ENCODE peak calls at places on chromosomes 4 and X, in four cellular contexts. One of them, this sample, is unnamed.

GRCh38 chrX:42748067-42748850 is 29.7 kb downstream of the PPP1R2C start:
- DNase-seq in HepG2: no peak
- DNase-seq in K562: no peak
- DNase-seq in WTC11: no peak
- DNase-seq in this sample: no peak

GRCh38 chr4:186132577-186133277 is 28.2 kb downstream of the FAM149A start:
- DNase-seq in WTC11: peak
- DNase-seq in K562: no peak
- DNase-seq in HepG2: no peak
- DNase-seq in this sample: peak

GRCh38 chr4:28238756-28239155 is 1378.1 kb downstream of the STIM2 start:
- DNase-seq in HepG2: no peak
- DNase-seq in WTC11: no peak
- DNase-seq in K562: no peak
- DNase-seq in this sample: no peak

GRCh38 chr4:76210502-76210901 is 3.1 kb downstream of the SCARB2 start:
- DNase-seq in WTC11: no peak
- DNase-seq in HepG2: no peak
- DNase-seq in K562: no peak
- DNase-seq in this sample: no peak

GRCh38 chr4:125781656-125782055 is 466.9 kb downstream of the FAT4 start:
- DNase-seq in HepG2: no peak
- DNase-seq in K562: no peak
- DNase-seq in WTC11: no peak
- DNase-seq in this sample: no peak

GRCh38 chrX:15909605-15910004 is 55.0 kb upstream of the AP1S2 start:
- DNase-seq in WTC11: no peak
- DNase-seq in K562: no peak
- DNase-seq in HepG2: no peak
- DNase-seq in this sample: no peak

GRCh38 chr4:158255727-158256324 is 45.5 kb downstream of the TMEM144 start:
- DNase-seq in HepG2: peak
- DNase-seq in K562: peak
- DNase-seq in WTC11: no peak
- DNase-seq in this sample: peak

GRCh38 chr4:38567448-38567847 is 96.6 kb upstream of the KLF3 start:
- DNase-seq in K562: no peak
- DNase-seq in HepG2: no peak
- DNase-seq in WTC11: no peak
- DNase-seq in this sample: no peak

GRCh38 chrX:78618987-78619386 is 40.1 kb downstream of the RTL3 start:
- DNase-seq in WTC11: no peak
- DNase-seq in K562: no peak
- DNase-seq in HepG2: no peak
- DNase-seq in this sample: no peak

GRCh38 chrX:69297521-69297920 is 132.3 kb upstream of the PJA1 start:
- DNase-seq in K562: no peak
- DNase-seq in WTC11: no peak
- DNase-seq in HepG2: no peak
- DNase-seq in this sample: no peak

GRCh38 chr4:168514249-168514852 is 17.5 kb downstream of the PALLD start:
- DNase-seq in WTC11: no peak
- DNase-seq in K562: peak
- DNase-seq in HepG2: peak
- DNase-seq in this sample: no peak

GRCh38 chrX:101091817-101092216 is 6.2 kb upstream of the CENPI start:
- DNase-seq in K562: no peak
- DNase-seq in WTC11: no peak
- DNase-seq in HepG2: no peak
- DNase-seq in this sample: no peak

GRCh38 chr4:144304025-144304424 is 163.5 kb upstream of the GYPA start:
- DNase-seq in HepG2: no peak
- DNase-seq in K562: no peak
- DNase-seq in WTC11: no peak
- DNase-seq in this sample: no peak

GRCh38 chrX:44873415-44874270 is 655 bp downstream of the KDM6A start:
- DNase-seq in K562: peak
- DNase-seq in WTC11: peak
- DNase-seq in HepG2: no peak
- DNase-seq in this sample: peak

GRCh38 chr4:3329887-3330286 is 37.1 kb downstream of the RGS12 start:
- DNase-seq in WTC11: no peak
- DNase-seq in K562: no peak
- DNase-seq in HepG2: no peak
- DNase-seq in this sample: no peak

GRCh38 chrX:49910344-49910743 is 12.1 kb upstream of the CLCN5 start:
- DNase-seq in K562: no peak
- DNase-seq in WTC11: no peak
- DNase-seq in HepG2: no peak
- DNase-seq in this sample: no peak

GRCh38 chr4:79288185-79288584 is 37.7 kb downstream of the NAA11 start:
- DNase-seq in WTC11: no peak
- DNase-seq in K562: no peak
- DNase-seq in HepG2: no peak
- DNase-seq in this sample: no peak

GRCh38 chr4:98510757-98511517 is 147.5 kb downstream of the TSPAN5 start:
- DNase-seq in K562: no peak
- DNase-seq in HepG2: no peak
- DNase-seq in WTC11: no peak
- DNase-seq in this sample: no peak

DNA sequence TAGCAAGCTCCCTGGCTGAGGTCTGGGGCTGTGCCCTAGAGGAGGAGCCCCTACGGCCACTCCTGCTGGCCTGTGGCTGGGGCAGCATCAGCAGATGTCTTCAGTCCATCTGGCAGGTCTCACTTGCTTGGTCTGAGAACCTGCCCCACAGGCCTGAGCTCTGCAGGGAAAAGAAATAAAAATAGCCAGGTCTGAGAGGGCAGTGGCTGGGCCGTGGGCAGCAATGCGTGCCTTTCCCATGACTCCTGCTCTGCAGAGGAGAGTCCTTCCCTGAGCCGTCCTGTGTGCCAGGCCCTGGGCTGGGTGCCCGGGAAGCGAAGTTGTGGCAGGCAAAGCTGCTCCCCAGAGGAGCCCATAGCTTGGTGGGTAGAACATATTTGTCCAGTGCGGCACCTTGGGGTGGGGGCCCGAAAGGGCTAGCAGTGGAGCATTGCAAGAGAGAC is 11.3 kb upstream of the KIAA0232 start:
- DNase-seq in WTC11: no peak
- DNase-seq in K562: no peak
- DNase-seq in HepG2: no peak
- DNase-seq in this sample: no peak
- TF ChIP-seq NR3C1 in WTC11: no peak
- TF ChIP-seq NR3C1 in K562: no peak
- TF ChIP-seq NR3C1 in HepG2: no peak
- TF ChIP-seq NR3C1 in this sample: no peak

DNA sequence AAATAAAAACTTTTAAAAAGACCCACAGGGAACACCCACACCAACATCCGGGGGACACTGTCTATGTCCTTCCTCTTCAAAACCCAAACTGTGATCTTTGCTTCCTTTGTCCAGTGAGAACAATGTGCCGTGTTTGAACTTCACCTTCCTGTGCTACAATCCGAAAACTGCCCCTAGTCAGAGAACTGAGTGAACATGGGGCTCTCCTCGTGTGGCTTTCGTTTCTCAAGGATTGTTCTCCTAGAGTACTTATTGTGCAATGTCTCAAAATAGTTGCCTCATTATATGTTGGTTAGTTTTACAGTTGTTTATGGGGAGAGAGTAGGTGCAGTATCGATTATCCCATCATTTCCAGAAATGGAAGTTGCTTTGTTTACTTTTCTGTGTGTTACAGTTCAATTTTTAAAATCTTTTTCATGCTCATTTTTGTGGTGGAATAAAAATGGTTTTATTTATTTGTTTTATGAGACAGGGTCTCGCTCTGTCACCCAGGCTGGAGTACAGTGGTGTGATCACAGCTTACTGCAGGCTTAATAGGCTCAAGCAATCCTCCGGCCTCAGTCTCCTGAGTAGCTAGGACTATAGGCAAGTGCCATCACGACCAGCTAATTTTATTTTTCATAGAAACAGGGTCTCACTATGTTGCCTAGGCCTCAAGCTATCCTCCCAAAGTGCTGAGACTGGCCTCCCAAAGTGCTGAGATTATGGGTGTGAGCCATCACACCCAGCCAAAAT is 29.9 kb downstream of the RBMX start:
- DNase-seq in WTC11: no peak
- DNase-seq in K562: no peak
- DNase-seq in HepG2: no peak
- DNase-seq in this sample: no peak
- TF ChIP-seq USF2 in WTC11: no peak
- TF ChIP-seq USF2 in K562: no peak
- TF ChIP-seq USF2 in HepG2: no peak
- TF ChIP-seq USF2 in this sample: no peak

DNA sequence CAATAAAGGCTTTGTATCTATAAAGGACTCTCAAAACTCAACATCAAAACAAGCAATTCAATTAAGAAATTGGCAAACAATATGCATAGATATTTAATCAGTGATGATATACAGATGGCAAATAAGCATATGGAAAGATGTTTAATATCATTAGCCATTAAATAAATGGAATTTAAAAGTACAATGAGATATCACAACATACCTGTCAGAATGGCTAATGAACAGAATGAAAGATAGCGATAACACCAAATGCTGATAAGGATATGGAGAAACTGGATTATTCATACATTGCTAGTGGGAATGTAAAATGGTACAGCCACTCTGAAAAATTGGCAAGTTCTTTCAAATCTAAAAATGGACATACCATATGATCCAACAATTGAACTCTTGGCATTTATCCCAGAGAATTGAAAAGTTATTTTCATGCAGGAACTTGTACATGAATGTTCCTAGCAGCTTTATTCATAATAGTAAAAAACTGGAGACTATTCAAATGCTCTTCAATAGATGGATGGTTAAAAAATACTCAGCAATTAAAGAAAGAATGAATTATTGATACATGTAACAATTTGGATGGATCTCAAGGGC is 46.1 kb upstream of the ALG13 start:
- DNase-seq in HepG2: no peak
- DNase-seq in K562: no peak
- DNase-seq in WTC11: no peak
- DNase-seq in this sample: no peak
- TF ChIP-seq NR3C1 in HepG2: no peak
- TF ChIP-seq NR3C1 in K562: no peak
- TF ChIP-seq NR3C1 in WTC11: no peak
- TF ChIP-seq NR3C1 in this sample: no peak

GRCh38 chr4:2226261-2226660 is 15.7 kb downstream of the HAUS3 start:
- DNase-seq in K562: no peak
- DNase-seq in HepG2: no peak
- DNase-seq in WTC11: no peak
- DNase-seq in this sample: no peak
- TF ChIP-seq USF2 in K562: no peak
- TF ChIP-seq USF2 in HepG2: no peak
- TF ChIP-seq USF2 in WTC11: no peak
- TF ChIP-seq USF2 in this sample: no peak

GRCh38 chr4:110484767-110485166 is 8.8 kb downstream of the ENPEP start:
- DNase-seq in K562: no peak
- DNase-seq in HepG2: no peak
- DNase-seq in WTC11: no peak
- DNase-seq in this sample: no peak
- TF ChIP-seq NR3C1 in K562: no peak
- TF ChIP-seq NR3C1 in HepG2: no peak
- TF ChIP-seq NR3C1 in WTC11: no peak
- TF ChIP-seq NR3C1 in this sample: no peak

This sample was measured in A549.